ENCODE peak calls at places on chromosomes 5 and 9, in five cellular contexts. O is HepG2, W is GM23338, I is sigmoid colon, U is SK-N-SH. D is an unnamed sample.
A peak's percentile ranks its signal among the peaks of the same experiment; 100 is the strongest.

GRCh38 chr5:134519989-134520388 is 5.5 kb upstream of the JADE2 start:
- DNase-seq in W (no peak), U (no peak), I (no peak), O (no peak), D (no peak)

GRCh38 chr5:143525176-143525575 is 121.7 kb upstream of the NR3C1 start:
- DNase-seq in U (no peak), O (no peak), W (no peak), I (no peak), D (no peak)

GRCh38 chr5:78787763-78788162 is 139.2 kb upstream of the LHFPL2 start:
- DNase-seq in U (no peak), O (no peak), I (no peak), W (no peak), D (no peak)

GRCh38 chr5:137497396-137498290 is 1.5 kb downstream of the SPOCK1 start:
- DNase-seq in O (no peak), U (peak; percentile 21), I (no peak), W (peak; percentile 40), D (peak; percentile 9)

GRCh38 chr5:34699155-34700077 is 43.3 kb downstream of the RAI14 start:
- DNase-seq in U (no peak), O (no peak), W (peak; percentile 84), I (no peak), D (peak; percentile 54)

GRCh38 chr5:61332891-61333350 is 863 bp downstream of the ZSWIM6 start:
- DNase-seq in O (no peak), W (peak; percentile 30), U (peak; percentile 76), I (peak; percentile 84), D (peak; percentile 33)

GRCh38 chr9:105385372-105385985 is 62.4 kb upstream of the FSD1L start:
- DNase-seq in W (peak; percentile 27), I (peak; percentile 78), O (no peak), U (no peak), D (peak; percentile 45)

GRCh38 chr9:83027153-83027867 is 35.6 kb downstream of the RASEF start:
- DNase-seq in I (no peak), O (peak; percentile 7), W (no peak), U (no peak), D (no peak)

GRCh38 chr9:113274474-113275146 is 762 bp downstream of the CDC26 start:
- DNase-seq in O (peak; percentile 69), W (peak; percentile 91), U (peak; percentile 57), I (no peak), D (peak; percentile 30)

GRCh38 chr9:2209400-2209799 is 194.3 kb downstream of the SMARCA2 start:
- DNase-seq in U (no peak), O (no peak), W (no peak), I (no peak), D (no peak)

GRCh38 chr5:138351056-138351455 is 1.4 kb upstream of the KDM3B start:
- DNase-seq in O (no peak), I (no peak), W (no peak), U (no peak), D (no peak)

GRCh38 chr9:22514866-22515265 is 68.2 kb downstream of the DMRTA1 start:
- DNase-seq in I (no peak), U (no peak), O (no peak), W (no peak), D (no peak)

GRCh38 chr5:1510631-1511030 is 13.1 kb downstream of the LPCAT1 start:
- DNase-seq in I (peak; percentile 59), U (no peak), W (no peak), O (no peak), D (no peak)

GRCh38 chr5:10831416-10831815 is 70.4 kb upstream of the DAP start:
- DNase-seq in I (no peak), W (no peak), O (no peak), U (no peak), D (no peak)

GRCh38 chr9:76302947-76303550 is 91.2 kb downstream of the RFK start:
- DNase-seq in O (peak; percentile 37), W (peak; percentile 82), U (peak; percentile 47), I (no peak), D (no peak)

GRCh38 chr9:132800038-132800648 is 77.9 kb downstream of the AK8 start:
- DNase-seq in O (peak; percentile 54), W (peak; percentile 92), I (peak; percentile 86), U (peak; percentile 85), D (peak; percentile 76)

GRCh38 chr9:87499455-87500015 is 1.9 kb downstream of the DAPK1 start:
- DNase-seq in U (no peak), W (no peak), I (no peak), O (no peak), D (no peak)

GRCh38 chr9:89839427-89839826 is 234.6 kb downstream of the GADD45G start:
- DNase-seq in O (no peak), W (no peak), U (no peak), I (no peak), D (no peak)

GRCh38 chr5:133404724-133405123 is 207.6 kb downstream of the FSTL4 start:
- DNase-seq in W (peak; percentile 61), U (no peak), O (no peak), I (no peak), D (no peak)

GRCh38 chr9:26012797-26013594 is 334.8 kb upstream of the TUSC1 start:
- DNase-seq in O (no peak), U (no peak), W (no peak), I (no peak), D (no peak)

GRCh38 chr5:142366007-142366406 is 41.2 kb upstream of the SPRY4 start:
- DNase-seq in W (no peak), O (no peak), U (no peak), I (peak; percentile 10), D (no peak)

GRCh38 chr5:82355921-82356454 is 77.8 kb upstream of the RPS23 start:
- DNase-seq in I (no peak), W (no peak), U (no peak), O (no peak), D (no peak)

GRCh38 chr9:112772215-112772509 is 21.6 kb downstream of the SNX30 start:
- DNase-seq in U (no peak), O (no peak), W (no peak), I (no peak), D (no peak)

GRCh38 chr9:32395483-32396216 is 11.2 kb downstream of the ACO1 start:
- DNase-seq in W (peak; percentile 40), U (peak; percentile 20), O (no peak), I (peak; percentile 78), D (no peak)

GRCh38 chr5:119795768-119796167 is 166.4 kb downstream of the FAM170A start:
- DNase-seq in I (no peak), O (no peak), W (no peak), U (no peak), D (no peak)

GRCh38 chr5:58066076-58066475 is 393.8 kb downstream of the PLK2 start:
- DNase-seq in I (no peak), W (no peak), O (no peak), U (peak; percentile 49), D (no peak)

GRCh38 chr5:44951371-44951770 is 142.6 kb downstream of the MRPS30 start:
- DNase-seq in W (no peak), O (no peak), U (no peak), I (no peak), D (no peak)

GRCh38 chr9:125261501-125262216 is at the start of gene GAPVD1:
- DNase-seq in O (peak; percentile 93), W (peak; percentile 97), U (peak; percentile 99), I (peak; percentile 93), D (peak; percentile 74)

GRCh38 chr9:130900701-130901497 is 4.3 kb upstream of the QRFP start:
- DNase-seq in O (no peak), U (no peak), W (no peak), I (no peak), D (no peak)

GRCh38 chr9:130903194-130904069 is 6.8 kb upstream of the QRFP start:
- DNase-seq in I (no peak), O (no peak), W (no peak), U (no peak), D (no peak)

GRCh38 chr9:130904070-130905044 is 7.7 kb upstream of the QRFP start:
- DNase-seq in W (no peak), I (no peak), U (no peak), O (no peak), D (no peak)

GRCh38 chr9:130901498-130902203 is 5.0 kb upstream of the QRFP start:
- DNase-seq in O (no peak), I (no peak), U (no peak), W (no peak), D (no peak)

GRCh38 chr9:130902204-130903185 is 5.9 kb upstream of the QRFP start:
- DNase-seq in U (no peak), I (no peak), O (no peak), W (no peak), D (no peak)
- H3K27ac ChIP-seq in U (no peak overlapping the region), I (no peak overlapping the region), O (no peak overlapping the region), W (no peak overlapping the region), D (no peak overlapping the region)

DNA sequence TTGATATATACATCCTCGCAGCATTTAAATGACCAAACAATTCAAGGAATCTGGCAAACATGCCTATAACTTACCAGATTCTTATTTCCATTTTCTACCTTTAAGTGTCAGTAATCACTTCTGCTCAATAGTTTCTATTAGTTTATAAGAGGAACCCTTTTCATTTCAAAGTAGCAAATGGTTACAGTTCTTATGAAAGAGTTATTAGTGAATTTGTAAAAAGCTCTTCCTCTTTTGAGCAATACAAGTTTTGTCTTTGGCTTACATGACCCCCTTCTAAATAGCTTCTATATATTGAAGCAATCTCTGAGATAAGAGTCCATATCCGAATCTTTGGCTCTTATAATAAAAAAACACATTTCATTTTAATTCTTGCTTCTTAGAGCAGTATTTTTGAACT is 42.0 kb downstream of the ELL2 start:
- DNase-seq in I (no peak), O (no peak), W (no peak), U (no peak), D (no peak)
- H3K4me1 ChIP-seq in I (no peaks in the 10 kb centered on the region), O (peaks cover 95% of the 10 kb centered on the region), W (peaks cover 9% of the 10 kb centered on the region), U (peaks cover 4% of the 10 kb centered on the region), D (no peaks in the 10 kb centered on the region)

GRCh38 chr9:136939996-136940525 is 4.5 kb downstream of the FBXW5 start:
- DNase-seq in U (no peak), W (no peak), I (peak; percentile 63), O (no peak), D (no peak)
- TF ChIP-seq POLR2AphosphoS5 in U (no peak), W (no peak), I (no peak), O (no peak), D (no peak)

GRCh38 chr9:20620658-20621552 is 1.4 kb downstream of the MLLT3 start:
- DNase-seq in I (peak; percentile 78), O (no peak), W (peak; percentile 43), U (peak; percentile 63), D (peak; percentile 45)
- H3K27ac ChIP-seq in I (peak overlapping the region; percentile 94), O (peak overlapping the region; percentile 60), W (no peak overlapping the region), U (no peak overlapping the region), D (peak overlapping the region; percentile 87)

GRCh38 chr5:112880219-112880964 is 19.3 kb downstream of the SRP19 start:
- DNase-seq in I (no peak), O (no peak), U (no peak), W (no peak), D (no peak)

GRCh38 chr5:112883192-112883591 is 22.1 kb downstream of the SRP19 start:
- DNase-seq in I (no peak), O (no peak), W (no peak), U (no peak), D (no peak)

GRCh38 chr5:112876362-112876761 is 15.3 kb downstream of the SRP19 start:
- DNase-seq in O (no peak), W (peak; percentile 78), U (no peak), I (no peak), D (no peak)

DNA sequence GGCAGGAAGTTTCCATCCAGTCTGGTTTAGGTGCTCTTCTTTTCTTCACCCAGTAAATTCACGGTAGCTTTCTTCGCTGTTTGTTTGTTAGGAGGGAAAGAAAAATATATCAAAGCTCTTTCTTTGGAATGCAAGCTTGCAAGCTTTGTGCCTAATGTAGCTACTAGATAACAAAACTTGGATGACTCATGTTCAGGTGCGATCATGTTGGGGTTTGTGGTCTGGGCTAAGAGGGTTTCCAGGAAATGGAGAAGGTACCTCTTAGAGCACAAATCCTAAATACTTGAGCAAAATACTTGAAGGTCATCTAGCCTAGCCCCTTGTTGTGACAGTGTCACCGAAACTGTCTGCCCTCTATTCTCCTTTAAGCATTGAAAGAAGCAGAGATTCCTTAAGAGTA is 17.7 kb downstream of the SRP19 start:
- DNase-seq in W (peak; percentile 19), I (no peak), O (no peak), U (no peak), D (no peak)
- H3K4me1 ChIP-seq in W (peaks cover 10% of the 10 kb centered on the region), I (no peaks in the 10 kb centered on the region), O (no peaks in the 10 kb centered on the region), U (no peaks in the 10 kb centered on the region), D (no peaks in the 10 kb centered on the region)